ENCODE peak calls at places on chromosomes 5 and 9, in seven cellular contexts. One of them, this sample, is unnamed.

GRCh38 chr9:129476821-129477611 is 143.9 kb downstream of the C9orf50 start:
- DNase-seq in stimulated activated CD4-positive, alpha-beta T cell treated with anti-CD3 and anti-CD28 coated beads, TNF-alpha, amount 100 ng/mL, for 24 hours: no peak
- DNase-seq in stomach: no peak
- DNase-seq in HFFc6: no peak
- DNase-seq in iPS-NIHi11: no peak
- DNase-seq in T-helper 22 cell: no peak
- DNase-seq in A549: peak; percentile 73
- DNase-seq in this sample: no peak

GRCh38 chr9:86577420-86578333 is 223.5 kb upstream of the TUT7 start:
- DNase-seq in stimulated activated CD4-positive, alpha-beta T cell treated with anti-CD3 and anti-CD28 coated beads, TNF-alpha, amount 100 ng/mL, for 24 hours: no peak
- DNase-seq in A549: no peak
- DNase-seq in HFFc6: no peak
- DNase-seq in iPS-NIHi11: no peak
- DNase-seq in stomach: no peak
- DNase-seq in T-helper 22 cell: no peak
- DNase-seq in this sample: no peak

GRCh38 chr9:79129865-79130480 is 441.8 kb upstream of the TLE4 start:
- DNase-seq in stimulated activated CD4-positive, alpha-beta T cell treated with anti-CD3 and anti-CD28 coated beads, TNF-alpha, amount 100 ng/mL, for 24 hours: peak; percentile 14
- DNase-seq in T-helper 22 cell: no peak
- DNase-seq in iPS-NIHi11: peak; percentile 31
- DNase-seq in A549: peak; percentile 61
- DNase-seq in HFFc6: peak; percentile 59
- DNase-seq in stomach: peak; percentile 57
- DNase-seq in this sample: no peak

GRCh38 chr5:173615884-173616576 is 420 bp downstream of the BOD1 start:
- DNase-seq in A549: peak; percentile 80
- DNase-seq in iPS-NIHi11: peak; percentile 71
- DNase-seq in T-helper 22 cell: peak; percentile 53
- DNase-seq in stomach: peak; percentile 60
- DNase-seq in HFFc6: peak; percentile 82
- DNase-seq in stimulated activated CD4-positive, alpha-beta T cell treated with anti-CD3 and anti-CD28 coated beads, TNF-alpha, amount 100 ng/mL, for 24 hours: peak; percentile 56
- DNase-seq in this sample: peak; percentile 80

GRCh38 chr9:30235068-30235467 is 2149.4 kb upstream of the ACO1 start:
- DNase-seq in A549: no peak
- DNase-seq in HFFc6: no peak
- DNase-seq in stomach: no peak
- DNase-seq in iPS-NIHi11: no peak
- DNase-seq in T-helper 22 cell: no peak
- DNase-seq in stimulated activated CD4-positive, alpha-beta T cell treated with anti-CD3 and anti-CD28 coated beads, TNF-alpha, amount 100 ng/mL, for 24 hours: no peak
- DNase-seq in this sample: no peak

GRCh38 chr5:3639175-3639574 is 43.5 kb downstream of the IRX1 start:
- DNase-seq in HFFc6: no peak
- DNase-seq in A549: no peak
- DNase-seq in T-helper 22 cell: no peak
- DNase-seq in iPS-NIHi11: peak; percentile 29
- DNase-seq in stimulated activated CD4-positive, alpha-beta T cell treated with anti-CD3 and anti-CD28 coated beads, TNF-alpha, amount 100 ng/mL, for 24 hours: no peak
- DNase-seq in stomach: no peak
- DNase-seq in this sample: no peak

GRCh38 chr5:34584165-34584564 is 72.0 kb upstream of the RAI14 start:
- DNase-seq in T-helper 22 cell: no peak
- DNase-seq in iPS-NIHi11: no peak
- DNase-seq in stimulated activated CD4-positive, alpha-beta T cell treated with anti-CD3 and anti-CD28 coated beads, TNF-alpha, amount 100 ng/mL, for 24 hours: no peak
- DNase-seq in A549: no peak
- DNase-seq in HFFc6: no peak
- DNase-seq in stomach: no peak
- DNase-seq in this sample: no peak

GRCh38 chr5:129804705-129805104 is 56.8 kb downstream of the MINAR2 start:
- DNase-seq in HFFc6: no peak
- DNase-seq in A549: no peak
- DNase-seq in stimulated activated CD4-positive, alpha-beta T cell treated with anti-CD3 and anti-CD28 coated beads, TNF-alpha, amount 100 ng/mL, for 24 hours: no peak
- DNase-seq in T-helper 22 cell: no peak
- DNase-seq in iPS-NIHi11: peak; percentile 20
- DNase-seq in stomach: no peak
- DNase-seq in this sample: no peak

GRCh38 chr9:123402981-123403509 is 47.0 kb downstream of the CRB2 start:
- DNase-seq in stomach: no peak
- DNase-seq in HFFc6: no peak
- DNase-seq in T-helper 22 cell: no peak
- DNase-seq in iPS-NIHi11: no peak
- DNase-seq in stimulated activated CD4-positive, alpha-beta T cell treated with anti-CD3 and anti-CD28 coated beads, TNF-alpha, amount 100 ng/mL, for 24 hours: no peak
- DNase-seq in A549: no peak
- DNase-seq in this sample: no peak

GRCh38 chr5:144187699-144188294 is 17.1 kb downstream of the KCTD16 start:
- DNase-seq in stomach: peak; percentile 65
- DNase-seq in iPS-NIHi11: no peak
- DNase-seq in T-helper 22 cell: peak; percentile 78
- DNase-seq in stimulated activated CD4-positive, alpha-beta T cell treated with anti-CD3 and anti-CD28 coated beads, TNF-alpha, amount 100 ng/mL, for 24 hours: peak; percentile 51
- DNase-seq in HFFc6: peak; percentile 96
- DNase-seq in A549: peak; percentile 89
- DNase-seq in this sample: peak; percentile 40

GRCh38 chr5:17379188-17379951 is 118.7 kb upstream of the TAF11L2 start:
- DNase-seq in A549: no peak
- DNase-seq in stimulated activated CD4-positive, alpha-beta T cell treated with anti-CD3 and anti-CD28 coated beads, TNF-alpha, amount 100 ng/mL, for 24 hours: no peak
- DNase-seq in HFFc6: no peak
- DNase-seq in T-helper 22 cell: no peak
- DNase-seq in iPS-NIHi11: no peak
- DNase-seq in stomach: no peak
- DNase-seq in this sample: no peak

GRCh38 chr5:125140855-125141254 is 394.4 kb upstream of the ZNF608 start:
- DNase-seq in T-helper 22 cell: no peak
- DNase-seq in HFFc6: peak; percentile 52
- DNase-seq in stimulated activated CD4-positive, alpha-beta T cell treated with anti-CD3 and anti-CD28 coated beads, TNF-alpha, amount 100 ng/mL, for 24 hours: no peak
- DNase-seq in A549: peak; percentile 49
- DNase-seq in iPS-NIHi11: no peak
- DNase-seq in stomach: no peak
- DNase-seq in this sample: no peak

GRCh38 chr9:127767909-127768331 is 10.5 kb downstream of the SH2D3C start:
- DNase-seq in A549: no peak
- DNase-seq in stomach: no peak
- DNase-seq in HFFc6: no peak
- DNase-seq in stimulated activated CD4-positive, alpha-beta T cell treated with anti-CD3 and anti-CD28 coated beads, TNF-alpha, amount 100 ng/mL, for 24 hours: no peak
- DNase-seq in T-helper 22 cell: no peak
- DNase-seq in iPS-NIHi11: no peak
- DNase-seq in this sample: no peak

GRCh38 chr5:178289438-178289837 is 56.8 kb upstream of the PHYKPL start:
- DNase-seq in stimulated activated CD4-positive, alpha-beta T cell treated with anti-CD3 and anti-CD28 coated beads, TNF-alpha, amount 100 ng/mL, for 24 hours: no peak
- DNase-seq in T-helper 22 cell: no peak
- DNase-seq in iPS-NIHi11: no peak
- DNase-seq in A549: no peak
- DNase-seq in stomach: no peak
- DNase-seq in HFFc6: no peak
- DNase-seq in this sample: no peak

GRCh38 chr5:178797101-178797521 is 62.6 kb upstream of the ZNF354B start:
- DNase-seq in HFFc6: no peak
- DNase-seq in T-helper 22 cell: no peak
- DNase-seq in stimulated activated CD4-positive, alpha-beta T cell treated with anti-CD3 and anti-CD28 coated beads, TNF-alpha, amount 100 ng/mL, for 24 hours: no peak
- DNase-seq in A549: no peak
- DNase-seq in iPS-NIHi11: no peak
- DNase-seq in stomach: no peak
- DNase-seq in this sample: no peak

GRCh38 chr9:126666155-126666803 is 52.6 kb downstream of the LMX1B start:
- DNase-seq in stomach: no peak
- DNase-seq in A549: no peak
- DNase-seq in T-helper 22 cell: no peak
- DNase-seq in stimulated activated CD4-positive, alpha-beta T cell treated with anti-CD3 and anti-CD28 coated beads, TNF-alpha, amount 100 ng/mL, for 24 hours: no peak
- DNase-seq in iPS-NIHi11: peak; percentile 12
- DNase-seq in HFFc6: no peak
- DNase-seq in this sample: no peak

GRCh38 chr9:124372038-124372437 is 43.2 kb downstream of the PSMB7 start:
- DNase-seq in T-helper 22 cell: no peak
- DNase-seq in stimulated activated CD4-positive, alpha-beta T cell treated with anti-CD3 and anti-CD28 coated beads, TNF-alpha, amount 100 ng/mL, for 24 hours: no peak
- DNase-seq in A549: no peak
- DNase-seq in HFFc6: no peak
- DNase-seq in stomach: no peak
- DNase-seq in iPS-NIHi11: no peak
- DNase-seq in this sample: no peak

GRCh38 chr9:98136489-98136888 is 17.5 kb upstream of the TRIM14 start:
- DNase-seq in stimulated activated CD4-positive, alpha-beta T cell treated with anti-CD3 and anti-CD28 coated beads, TNF-alpha, amount 100 ng/mL, for 24 hours: no peak
- DNase-seq in iPS-NIHi11: no peak
- DNase-seq in A549: no peak
- DNase-seq in stomach: no peak
- DNase-seq in HFFc6: no peak
- DNase-seq in T-helper 22 cell: no peak
- DNase-seq in this sample: no peak